ENCODE peak calls at places on chromosomes 5 and 9, in ten cellular contexts. One of them, this sample, is unnamed.

GRCh38 chr5:109931049-109931448 is 241.3 kb downstream of the MAN2A1 start:
- DNase-seq in AG08396: no peak
- DNase-seq in NCI-H1436: no peak
- DNase-seq in NCI-H69: no peak
- DNase-seq in aorta: no peak
- DNase-seq in GOT3: no peak
- DNase-seq in hepatic stellate cell: no peak
- DNase-seq in cardiac fibroblast: no peak
- DNase-seq in NCI-H226: no peak
- DNase-seq in NB4: no peak
- DNase-seq in this sample: no peak

GRCh38 chr5:54577542-54577941 is 60.0 kb downstream of the SNX18 start:
- DNase-seq in AG08396: no peak
- DNase-seq in NCI-H1436: no peak
- DNase-seq in NCI-H69: no peak
- DNase-seq in aorta: peak
- DNase-seq in GOT3: no peak
- DNase-seq in hepatic stellate cell: no peak
- DNase-seq in cardiac fibroblast: no peak
- DNase-seq in NCI-H226: no peak
- DNase-seq in NB4: no peak
- DNase-seq in this sample: no peak

GRCh38 chr5:34699155-34700077 is 43.3 kb downstream of the RAI14 start:
- DNase-seq in AG08396: no peak
- DNase-seq in NCI-H1436: no peak
- DNase-seq in NCI-H69: no peak
- DNase-seq in aorta: no peak
- DNase-seq in GOT3: no peak
- DNase-seq in hepatic stellate cell: no peak
- DNase-seq in cardiac fibroblast: no peak
- DNase-seq in NCI-H226: no peak
- DNase-seq in NB4: no peak
- DNase-seq in this sample: no peak

GRCh38 chr9:96015876-96016686 is 140.6 kb downstream of the ERCC6L2 start:
- DNase-seq in AG08396: no peak
- DNase-seq in NCI-H1436: no peak
- DNase-seq in NCI-H69: no peak
- DNase-seq in aorta: no peak
- DNase-seq in GOT3: no peak
- DNase-seq in hepatic stellate cell: no peak
- DNase-seq in cardiac fibroblast: no peak
- DNase-seq in NCI-H226: no peak
- DNase-seq in NB4: no peak
- DNase-seq in this sample: no peak

GRCh38 chr9:131809941-131810344 is 70.1 kb upstream of the RAPGEF1 start:
- DNase-seq in AG08396: peak
- DNase-seq in NCI-H1436: no peak
- DNase-seq in NCI-H69: peak
- DNase-seq in aorta: no peak
- DNase-seq in GOT3: no peak
- DNase-seq in hepatic stellate cell: peak
- DNase-seq in cardiac fibroblast: peak
- DNase-seq in NCI-H226: peak
- DNase-seq in NB4: no peak
- DNase-seq in this sample: no peak

GRCh38 chr9:89525673-89526374 is 27.9 kb upstream of the SEMA4D start:
- DNase-seq in AG08396: no peak
- DNase-seq in NCI-H1436: no peak
- DNase-seq in NCI-H69: no peak
- DNase-seq in aorta: no peak
- DNase-seq in GOT3: no peak
- DNase-seq in hepatic stellate cell: no peak
- DNase-seq in cardiac fibroblast: no peak
- DNase-seq in NCI-H226: no peak
- DNase-seq in NB4: no peak
- DNase-seq in this sample: no peak

GRCh38 chr5:147576646-147577535 is 67.0 kb upstream of the DPYSL3 start:
- DNase-seq in AG08396: peak
- DNase-seq in NCI-H1436: no peak
- DNase-seq in NCI-H69: peak
- DNase-seq in aorta: peak
- DNase-seq in GOT3: no peak
- DNase-seq in hepatic stellate cell: peak
- DNase-seq in cardiac fibroblast: peak
- DNase-seq in NCI-H226: no peak
- DNase-seq in NB4: peak
- DNase-seq in this sample: no peak

GRCh38 chr5:67190443-67190842 is 6.2 kb downstream of the CD180 start:
- DNase-seq in AG08396: no peak
- DNase-seq in NCI-H1436: no peak
- DNase-seq in NCI-H69: no peak
- DNase-seq in aorta: no peak
- DNase-seq in GOT3: no peak
- DNase-seq in hepatic stellate cell: no peak
- DNase-seq in cardiac fibroblast: no peak
- DNase-seq in NCI-H226: no peak
- DNase-seq in NB4: no peak
- DNase-seq in this sample: no peak

GRCh38 chr5:95826949-95827595 is 4.5 kb upstream of the GLRX start:
- DNase-seq in AG08396: no peak
- DNase-seq in NCI-H1436: no peak
- DNase-seq in NCI-H69: no peak
- DNase-seq in aorta: no peak
- DNase-seq in GOT3: no peak
- DNase-seq in hepatic stellate cell: no peak
- DNase-seq in cardiac fibroblast: no peak
- DNase-seq in NCI-H226: no peak
- DNase-seq in NB4: no peak
- DNase-seq in this sample: no peak

This sample was measured in activated T-helper 9 cell treated with anti-CD3 and anti-CD28 coated beads, Interleukin-2, amount 50 U/mL, for 16 hours.